ENCODE peak calls at places on chromosomes 11 and 22, in four cellular contexts. F is GM23248, Q is mammary epithelial cell, H is HCT116. U is an unnamed sample.

GRCh38 chr11:45048313-45048841 is 97.7 kb upstream of the TP53I11 start:
- DNase-seq in F (no peak), Q (no peak), H (no peak), U (no peak)

GRCh38 chr11:66607126-66607834 is 9.2 kb upstream of the RBM14 start:
- DNase-seq in F (peak), Q (peak), H (no peak), U (no peak)

GRCh38 chr11:34731596-34731995 is 110.7 kb downstream of the EHF start:
- DNase-seq in F (no peak), Q (no peak), H (no peak), U (no peak)

GRCh38 chr11:67584205-67584880 is 731 bp downstream of the GSTP1 start:
- DNase-seq in F (peak), Q (peak), H (no peak), U (peak)

GRCh38 chr11:67365756-67366384 is 7.5 kb downstream of the CLCF1 start:
- DNase-seq in F (no peak), Q (no peak), H (no peak), U (no peak)

GRCh38 chr11:17703951-17704350 is 15.4 kb upstream of the MYOD1 start:
- DNase-seq in F (peak), Q (no peak), H (peak), U (peak)

GRCh38 chr11:122440783-122441701 is 214.5 kb upstream of the UBASH3B start:
- DNase-seq in F (peak), Q (no peak), H (no peak), U (peak)

GRCh38 chr11:57360991-57361390 is 20.0 kb downstream of the PRG3 start:
- DNase-seq in F (no peak), Q (no peak), H (no peak), U (no peak)

GRCh38 chr22:36471341-36471821 is 10.1 kb downstream of the TXN2 start:
- DNase-seq in F (peak), Q (peak), H (no peak), U (no peak)

GRCh38 chr11:119791701-119792151 is 62.7 kb upstream of the NECTIN1 start:
- DNase-seq in F (peak), Q (no peak), H (no peak), U (no peak)

GRCh38 chr11:67416416-67417335 is 1.2 kb downstream of the CARNS1 start:
- DNase-seq in F (peak), Q (no peak), H (no peak), U (peak)

GRCh38 chr11:102289510-102290078 is 27.7 kb upstream of the BIRC3 start:
- DNase-seq in F (peak), Q (no peak), H (no peak), U (no peak)

GRCh38 chr11:128903248-128904041 is 12.3 kb downstream of the KCNJ5 start:
- DNase-seq in F (peak), Q (peak), H (no peak), U (peak)

GRCh38 chr11:11996321-11997174 is 11.9 kb downstream of the DKK3 start:
- DNase-seq in F (no peak), Q (peak), H (no peak), U (no peak)

GRCh38 chr11:7775689-7776088 is 21.1 kb downstream of the OR5P2 start:
- DNase-seq in F (no peak), Q (no peak), H (no peak), U (no peak)

GRCh38 chr11:64150481-64151239 is 15.3 kb downstream of the MACROD1 start:
- DNase-seq in F (no peak), Q (no peak), H (no peak), U (no peak)

GRCh38 chr22:44755000-44755399 is 2.6 kb downstream of the ARHGAP8 start:
- DNase-seq in F (no peak), Q (no peak), H (no peak), U (no peak)

GRCh38 chr22:44755418-44755817 is 3.0 kb downstream of the ARHGAP8 start:
- DNase-seq in F (no peak), Q (no peak), H (no peak), U (no peak)

GRCh38 chr22:44753189-44754042 is 1.0 kb downstream of the ARHGAP8 start:
- DNase-seq in F (peak), Q (peak), H (no peak), U (peak)

GRCh38 chr22:44750481-44750880 is 1.9 kb upstream of the ARHGAP8 start:
- DNase-seq in F (no peak), Q (no peak), H (no peak), U (no peak)

GRCh38 chr22:44752285-44753188 is at the start of gene ARHGAP8:
- DNase-seq in F (no peak), Q (no peak), H (no peak), U (peak)
- TF ChIP-seq EZH2 in F (peak), Q (no peak), H (no peak), U (no peak)

DNA sequence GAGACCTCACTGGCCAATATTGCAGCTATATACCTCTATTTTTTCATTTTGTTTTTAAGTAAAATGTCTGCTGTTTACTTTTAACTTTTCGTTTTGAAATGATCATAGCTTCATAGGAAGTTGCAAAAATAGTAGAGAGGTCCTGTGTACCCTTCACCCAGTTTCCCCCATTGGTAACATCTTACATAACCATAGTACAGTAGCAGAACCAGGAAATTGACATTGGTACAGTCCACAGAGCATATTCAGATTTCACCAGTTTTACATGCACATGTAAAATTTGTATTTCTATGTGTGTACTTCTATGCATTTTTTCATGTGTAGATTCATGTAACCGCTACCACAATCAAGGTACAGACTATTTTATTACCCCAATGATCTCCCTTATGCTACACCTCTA is 3.8 kb downstream of the AMOTL1 start:
- DNase-seq in F (no peak), Q (no peak), H (no peak), U (no peak)
- H3K27ac ChIP-seq in F (peak), Q (peak), H (no peak), U (no peak)

GRCh38 chr22:48084749-48085090 is 1322.3 kb downstream of the TBC1D22A start:
- DNase-seq in F (no peak), Q (no peak), H (no peak), U (no peak)
- H2AFZ ChIP-seq in F (no peak), Q (no peak), H (no peak), U (no peak)

GRCh38 chr11:15073361-15074205 is at the start of gene CALCB:
- DNase-seq in F (peak), Q (peak), H (no peak), U (peak)
- TF ChIP-seq EZH2 in F (no peak), Q (peak), H (no peak), U (peak)

GRCh38 chr11:19931768-19932369 is 219.2 kb downstream of the NAV2 start:
- DNase-seq in F (no peak), Q (no peak), H (no peak), U (no peak)
- H3K27ac ChIP-seq in F (peak), Q (no peak), H (no peak), U (no peak)

DNA sequence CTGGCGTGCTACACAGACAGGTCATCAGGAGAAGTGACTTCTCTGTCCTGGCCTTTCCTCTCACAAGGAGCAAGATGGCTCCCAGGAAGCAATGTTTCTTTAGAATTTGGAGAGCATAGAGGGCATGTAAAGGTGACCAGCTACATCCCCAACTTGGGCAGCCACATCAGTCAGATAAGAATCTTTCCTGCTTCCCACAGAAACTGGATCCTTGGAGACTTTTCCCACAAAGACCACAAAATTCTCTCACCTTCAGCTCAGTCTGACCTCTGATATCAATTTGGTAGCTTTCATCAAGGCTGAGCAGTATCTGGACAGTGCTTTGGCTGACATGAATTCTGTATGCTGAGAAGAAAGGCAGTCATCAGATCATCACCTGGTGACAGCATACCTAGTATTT is 23.2 kb upstream of the LRRC32 start:
- DNase-seq in F (no peak), Q (no peak), H (no peak), U (no peak)
- H2AFZ ChIP-seq in F (no peak), Q (no peak), H (no peak), U (no peak)

GRCh38 chr22:19716041-19716828 is 1.9 kb downstream of the SEPTIN5 start:
- DNase-seq in F (no peak), Q (no peak), H (no peak), U (no peak)

GRCh38 chr22:19713228-19713627 is 1.1 kb upstream of the SEPTIN5 start:
- DNase-seq in F (no peak), Q (no peak), H (no peak), U (no peak)

GRCh38 chr22:19713650-19714319 is 518 bp upstream of the SEPTIN5 start:
- DNase-seq in F (peak), Q (no peak), H (no peak), U (peak)

GRCh38 chr22:19715286-19715939 is 1.1 kb downstream of the SEPTIN5 start:
- DNase-seq in F (no peak), Q (no peak), H (no peak), U (no peak)

DNA sequence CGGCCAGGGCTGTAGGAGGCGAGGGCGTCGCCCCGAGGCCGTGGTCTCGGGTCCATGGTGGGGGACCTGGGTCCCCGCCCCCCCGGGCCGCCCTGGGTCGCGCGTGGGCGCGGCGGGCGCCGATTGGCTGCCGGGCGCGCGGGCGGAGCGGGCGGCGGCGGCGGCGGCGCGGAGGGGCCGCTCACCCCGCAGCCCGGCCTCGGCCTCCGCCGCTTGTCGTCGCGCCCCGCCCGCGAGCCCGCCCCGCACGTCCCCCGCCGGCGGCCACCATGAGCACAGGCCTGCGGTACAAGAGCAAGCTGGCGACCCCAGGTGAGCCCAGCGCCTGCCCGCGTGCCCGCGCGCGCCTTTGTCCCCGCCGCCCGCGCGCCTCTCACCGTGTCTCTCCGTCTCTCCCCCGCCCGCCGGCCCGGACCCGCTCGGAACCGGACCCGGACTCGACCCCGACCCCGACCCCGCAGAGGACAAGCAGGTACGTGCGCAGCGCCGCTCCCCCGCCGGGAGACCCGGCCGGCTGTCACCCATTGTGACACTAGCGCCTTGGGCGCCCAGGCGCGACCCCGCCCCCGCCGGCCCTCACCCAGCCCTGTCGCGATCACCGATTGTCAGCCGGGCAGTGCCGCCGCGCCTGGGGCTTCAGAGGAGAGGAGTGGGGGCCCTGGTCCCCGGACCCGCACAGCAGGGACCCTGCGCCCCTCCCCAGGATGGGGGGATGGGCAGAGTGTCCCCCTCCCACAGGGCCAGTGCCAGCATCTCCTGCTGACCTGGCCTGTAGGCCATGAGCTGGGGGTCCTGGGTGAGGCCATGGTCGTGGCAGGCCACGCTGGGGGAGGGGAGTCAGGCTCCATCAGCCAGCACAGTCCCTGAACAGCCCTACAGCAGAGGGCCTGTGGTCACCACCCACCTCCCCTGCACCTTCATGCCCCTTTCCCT is at the start of gene SEPTIN5:
- DNase-seq in F (peak), Q (no peak), H (no peak), U (no peak)
- TF ChIP-seq EZH2 in F (no peak), Q (no peak), H (no peak), U (no peak)

GRCh38 chr11:61700221-61700620 is 20.0 kb downstream of the DAGLA start:
- DNase-seq in F (peak), Q (peak), H (peak), U (no peak)
- H3K27ac ChIP-seq in F (no peak), Q (no peak), H (peak), U (no peak)